ENCODE peak calls at places on chromosomes 1 and 21, in four cellular contexts. C is kidney tubule cell, E is NCI-H1092, F is hippocampal formation. B is an unnamed sample.

GRCh38 chr1:2247760-2248126 is 19.6 kb downstream of the SKI start:
- DNase-seq in C (no peak), E (no peak), F (no peak), B (no peak)

GRCh38 chr1:234613128-234613875 is 3.3 kb upstream of the IRF2BP2 start:
- DNase-seq in C (peak), E (peak), F (no peak), B (no peak)

GRCh38 chr1:193537266-193538003 is 351.0 kb upstream of the B3GALT2 start:
- DNase-seq in C (no peak), E (no peak), F (no peak), B (peak)

GRCh38 chr1:163071381-163072255 is 2.5 kb downstream of the RGS4 start:
- DNase-seq in C (peak), E (peak), F (no peak), B (peak)

GRCh38 chr1:92441316-92442311 is 45.1 kb downstream of the GFI1 start:
- DNase-seq in C (no peak), E (peak), F (no peak), B (no peak)

GRCh38 chr1:62800274-62800673 is 16.3 kb downstream of the ATG4C start:
- DNase-seq in C (no peak), E (no peak), F (no peak), B (no peak)

GRCh38 chr1:246537887-246538286 is 28.2 kb downstream of the TFB2M start:
- DNase-seq in C (no peak), E (no peak), F (no peak), B (no peak)

GRCh38 chr21:42766756-42767560 is 112.4 kb downstream of the WDR4 start:
- DNase-seq in C (no peak), E (no peak), F (no peak), B (no peak)

GRCh38 chr1:239765163-239765562 is 326.5 kb upstream of the FMN2 start:
- DNase-seq in C (no peak), E (no peak), F (no peak), B (no peak)

GRCh38 chr1:110463695-110464094 is 12.7 kb downstream of the PROK1 start:
- DNase-seq in C (no peak), E (no peak), F (no peak), B (no peak)

GRCh38 chr1:94690033-94690712 is 130.0 kb upstream of the SLC44A3 start:
- DNase-seq in C (no peak), E (no peak), F (no peak), B (no peak)

GRCh38 chr21:37710555-37711293 is 205.5 kb downstream of the KCNJ6 start:
- DNase-seq in C (no peak), E (peak), F (no peak), B (no peak)

GRCh38 chr1:201709564-201710295 is 119.2 kb upstream of the IPO9 start:
- DNase-seq in C (peak), E (peak), F (peak), B (peak)

GRCh38 chr1:162703708-162704107 is 71.4 kb downstream of the DDR2 start:
- DNase-seq in C (no peak), E (no peak), F (no peak), B (no peak)

GRCh38 chr1:54121482-54122130 is 31.2 kb downstream of the CDCP2 start:
- DNase-seq in C (peak), E (peak), F (peak), B (peak)

GRCh38 chr1:70934197-70934961 is 113.2 kb downstream of the PTGER3 start:
- DNase-seq in C (peak), E (no peak), F (no peak), B (no peak)

GRCh38 chr1:197868751-197869501 is 33.5 kb upstream of the C1orf53 start:
- DNase-seq in C (peak), E (no peak), F (no peak), B (no peak)

GRCh38 chr1:210070531-210070930 is 132.5 kb downstream of the SYT14 start:
- DNase-seq in C (no peak), E (no peak), F (no peak), B (no peak)

GRCh38 chr21:41956926-41957729 is 3.3 kb upstream of the C2CD2 start:
- DNase-seq in C (peak), E (no peak), F (no peak), B (no peak)